ENCODE peak calls at places on chromosomes 5 and 9, in ten cellular contexts. A is GM23338; N is colonic mucosa; K is left ventricle myocardium inferior; S is HCT116; O is A673; E is psoas muscle; B is prostate gland; Y is fibroblast of lung; W is CD8-positive, alpha-beta T cell. R is an unnamed sample. For H3K4me1, the result is how much of the 10 kb centered on the place peaks cover.

GRCh38 chr5:149133795-149134777 is 7.2 kb upstream of the ABLIM3 start:
- DNase-seq in A (no peak), N (no peak), K (peak), S (peak), O (no peak), E (peak), B (no peak), Y (peak), W (no peak), R (peak)

GRCh38 chr9:93110400-93110855 is 14.4 kb downstream of the CARD19 start:
- DNase-seq in A (no peak), N (no peak), K (no peak), S (no peak), O (no peak), E (peak), B (no peak), Y (no peak), W (no peak), R (no peak)

GRCh38 chr9:22307013-22307711 is 139.5 kb upstream of the DMRTA1 start:
- DNase-seq in A (peak), N (peak), K (no peak), S (peak), O (no peak), E (no peak), B (peak), Y (peak), W (no peak), R (peak)

GRCh38 chr5:126871441-126871840 is 94.5 kb downstream of the LMNB1 start:
- DNase-seq in A (no peak), N (no peak), K (no peak), S (no peak), O (no peak), E (no peak), B (no peak), Y (no peak), W (no peak), R (no peak)

GRCh38 chr5:142296914-142297417 is 27.9 kb downstream of the SPRY4 start:
- DNase-seq in A (no peak), N (no peak), K (peak), S (no peak), O (peak), E (no peak), B (no peak), Y (peak), W (no peak), R (no peak)

GRCh38 chr9:116844621-116845020 is 157.5 kb downstream of the TRIM32 start:
- DNase-seq in A (no peak), N (no peak), K (no peak), S (no peak), O (no peak), E (no peak), B (no peak), Y (no peak), W (no peak), R (no peak)

GRCh38 chr9:133886563-133887501 is 105.3 kb downstream of the VAV2 start:
- DNase-seq in A (no peak), N (no peak), K (no peak), S (no peak), O (no peak), E (no peak), B (no peak), Y (no peak), W (no peak), R (no peak)

GRCh38 chr9:125878241-125878640 is 131.1 kb downstream of the PBX3 start:
- DNase-seq in A (peak), N (no peak), K (no peak), S (no peak), O (no peak), E (no peak), B (no peak), Y (peak), W (no peak), R (no peak)

GRCh38 chr5:116944171-116944570 is 369.5 kb upstream of the SEMA6A start:
- DNase-seq in A (peak), N (peak), K (no peak), S (no peak), O (peak), E (no peak), B (peak), Y (peak), W (no peak), R (no peak)

GRCh38 chr5:1753490-1753889 is 46.1 kb downstream of the MRPL36 start:
- DNase-seq in A (no peak), N (peak), K (no peak), S (no peak), O (no peak), E (no peak), B (no peak), Y (no peak), W (no peak), R (no peak)

GRCh38 chr9:133677126-133678010 is 41.2 kb downstream of the DBH start:
- DNase-seq in A (no peak), N (no peak), K (peak), S (no peak), O (no peak), E (peak), B (no peak), Y (no peak), W (peak), R (no peak)

GRCh38 chr5:153903321-153903720 is 135.4 kb downstream of the FAM114A2 start:
- DNase-seq in A (no peak), N (no peak), K (no peak), S (no peak), O (no peak), E (no peak), B (no peak), Y (no peak), W (no peak), R (no peak)

GRCh38 chr9:5529683-5530221 is 19.4 kb downstream of the PDCD1LG2 start:
- DNase-seq in A (no peak), N (no peak), K (no peak), S (no peak), O (no peak), E (no peak), B (no peak), Y (peak), W (no peak), R (no peak)

GRCh38 chr5:65880673-65881072 is 45.7 kb upstream of the ERBIN start:
- DNase-seq in A (no peak), N (no peak), K (no peak), S (no peak), O (no peak), E (no peak), B (no peak), Y (no peak), W (no peak), R (no peak)

GRCh38 chr9:114339130-114339908 is 9.7 kb downstream of the ORM2 start:
- DNase-seq in A (peak), N (peak), K (peak), S (no peak), O (peak), E (peak), B (no peak), Y (peak), W (peak), R (peak)

GRCh38 chr5:143405747-143406098 is 2.2 kb upstream of the NR3C1 start:
- DNase-seq in A (no peak), N (no peak), K (no peak), S (no peak), O (no peak), E (no peak), B (no peak), Y (no peak), W (no peak), R (no peak)

GRCh38 chr5:676699-677076 is 16.5 kb downstream of the TPPP start:
- DNase-seq in A (no peak), N (peak), K (no peak), S (no peak), O (no peak), E (peak), B (no peak), Y (no peak), W (no peak), R (no peak)

GRCh38 chr5:39783756-39784421 is 359.1 kb upstream of the DAB2 start:
- DNase-seq in A (no peak), N (no peak), K (no peak), S (no peak), O (no peak), E (no peak), B (no peak), Y (peak), W (no peak), R (no peak)

GRCh38 chr5:119063579-119064379 is 7.1 kb upstream of the DMXL1 start:
- DNase-seq in A (no peak), N (peak), K (no peak), S (no peak), O (peak), E (no peak), B (peak), Y (peak), W (no peak), R (no peak)

GRCh38 chr9:137381501-137382443 is 41.2 kb downstream of the EXD3 start:
- DNase-seq in A (no peak), N (no peak), K (no peak), S (no peak), O (no peak), E (no peak), B (no peak), Y (no peak), W (no peak), R (no peak)

GRCh38 chr9:114827658-114828360 is 22.0 kb upstream of the TNFSF15 start:
- DNase-seq in A (no peak), N (no peak), K (no peak), S (no peak), O (no peak), E (no peak), B (no peak), Y (no peak), W (no peak), R (no peak)

GRCh38 chr9:87684627-87685204 is 41.2 kb upstream of the CTSL start:
- DNase-seq in A (peak), N (peak), K (no peak), S (peak), O (peak), E (peak), B (peak), Y (peak), W (no peak), R (peak)
- H3K4me1 ChIP-seq in A (under half), N (under half), K (under half), S (under half), O (under half), E (under half), B (under half), Y (under half), W (under half), R (under half)

GRCh38 chr5:41574391-41574790 is 64.0 kb upstream of the PLCXD3 start:
- DNase-seq in A (no peak), N (no peak), K (no peak), S (no peak), O (no peak), E (no peak), B (no peak), Y (no peak), W (no peak), R (no peak)

GRCh38 chr5:41575110-41575779 is 64.8 kb upstream of the PLCXD3 start:
- DNase-seq in A (peak), N (no peak), K (no peak), S (no peak), O (no peak), E (no peak), B (no peak), Y (no peak), W (no peak), R (no peak)
- H3K27ac ChIP-seq in A (no peak), N (no peak), K (no peak), S (no peak), O (no peak), E (no peak), B (no peak), Y (no peak), W (no peak), R (no peak)

DNA sequence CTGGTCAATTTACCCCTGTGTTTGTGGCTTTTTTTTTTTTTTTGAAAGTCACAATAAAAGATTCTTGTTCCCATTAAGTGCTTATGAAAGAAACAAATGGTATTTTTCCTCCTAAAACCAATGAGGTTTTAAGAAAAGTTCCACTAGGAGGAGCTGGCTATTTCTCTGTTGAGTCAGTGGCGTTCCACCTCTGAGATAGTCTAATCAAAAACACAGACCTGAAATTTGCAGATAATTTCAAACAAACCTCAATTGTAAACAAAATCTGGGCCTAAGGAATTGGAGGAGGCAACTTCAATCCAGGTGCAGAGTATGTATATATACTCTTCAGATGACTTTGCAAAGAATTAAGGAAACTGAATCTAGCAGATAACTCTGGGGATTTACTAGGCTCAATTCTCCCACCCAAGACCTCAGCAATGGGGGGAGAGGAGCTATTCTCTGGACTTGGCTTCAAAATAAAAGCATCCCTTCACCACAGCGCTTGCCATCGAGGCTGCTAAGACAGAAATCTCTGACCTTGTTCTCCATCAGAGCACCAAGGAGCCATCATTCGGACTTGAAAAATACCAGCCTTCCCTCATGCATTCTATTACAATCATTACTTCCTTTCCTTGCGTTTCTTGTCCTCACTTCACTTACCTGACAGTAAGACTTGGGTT is 52.4 kb downstream of the FANCC start:
- DNase-seq in A (peak), N (no peak), K (no peak), S (no peak), O (peak), E (no peak), B (no peak), Y (peak), W (no peak), R (no peak)
- TF ChIP-seq CTCF in A (peak), N (peak), K (peak), S (peak), O (peak), E (peak), B (no peak), Y (peak), W (no peak), R (no peak)

GRCh38 chr9:86078731-86079130 is 20.6 kb downstream of the GOLM1 start:
- DNase-seq in A (no peak), N (no peak), K (no peak), S (no peak), O (no peak), E (no peak), B (no peak), Y (peak), W (no peak), R (no peak)
- H3K4me1 ChIP-seq in A (under half), N (under half), K (under half), S (under half), O (under half), E (under half), B (under half), Y (under half), W (under half), R (under half)

GRCh38 chr9:107079589-107079988 is 203.5 kb upstream of the RAD23B start:
- DNase-seq in A (no peak), N (no peak), K (no peak), S (no peak), O (no peak), E (no peak), B (no peak), Y (no peak), W (no peak), R (no peak)
- H3K27ac ChIP-seq in A (no peak), N (no peak), K (no peak), S (no peak), O (no peak), E (no peak), B (no peak), Y (no peak), W (no peak), R (no peak)